ENCODE peak calls at places on chromosome 17, in five cellular contexts. A is adrenal gland, I is psoas muscle, T is heart right ventricle, P is spleen. R is an unnamed sample. For H3K27me3, the result is how much of the 10 kb centered on the place peaks cover.

GRCh38 chr17:44097110-44097810 is 26.2 kb downstream of the HDAC5 start:
- DNase-seq in I (peak), A (no peak), P (no peak), T (peak), R (no peak)

GRCh38 chr17:27327397-27327796 is 33.5 kb downstream of the WSB1 start:
- DNase-seq in A (no peak), P (no peak), I (no peak), T (no peak), R (no peak)

GRCh38 chr17:53472586-53472985 is 350.1 kb upstream of the KIF2B start:
- DNase-seq in T (no peak), I (no peak), A (no peak), P (no peak), R (no peak)

GRCh38 chr17:65886240-65886639 is 305.7 kb downstream of the CEP112 start:
- DNase-seq in T (no peak), I (no peak), A (no peak), P (no peak), R (no peak)

GRCh38 chr17:41329279-41329925 is 13.9 kb upstream of the KRTAP17-1 start:
- DNase-seq in P (no peak), T (peak), I (no peak), A (peak), R (no peak)

GRCh38 chr17:69061901-69062556 is 1.3 kb upstream of the ABCA9 start:
- DNase-seq in T (no peak), I (no peak), P (no peak), A (no peak), R (no peak)

GRCh38 chr17:49871211-49871610 is 23.3 kb upstream of the TAC4 start:
- DNase-seq in A (no peak), T (no peak), P (no peak), I (no peak), R (no peak)

GRCh38 chr17:44110823-44111633 is 12.4 kb downstream of the HDAC5 start:
- DNase-seq in A (peak), P (peak), I (peak), T (peak), R (peak)

GRCh38 chr17:8963665-8964258 is 1.7 kb downstream of the PIK3R5 start:
- DNase-seq in A (no peak), T (no peak), I (no peak), P (no peak), R (no peak)

GRCh38 chr17:29616300-29617048 is 6.2 kb downstream of the CORO6 start:
- DNase-seq in P (no peak), I (no peak), T (no peak), A (no peak), R (peak)

GRCh38 chr17:57284583-57284982 is 28.3 kb downstream of the MSI2 start:
- DNase-seq in P (no peak), T (no peak), I (no peak), A (no peak), R (no peak)

GRCh38 chr17:47844230-47844629 is 3.2 kb upstream of the SCRN2 start:
- DNase-seq in I (no peak), P (no peak), T (no peak), A (peak), R (no peak)

GRCh38 chr17:4497101-4497824 is 1.4 kb upstream of the SPNS2 start:
- DNase-seq in T (no peak), P (no peak), I (peak), A (peak), R (no peak)

GRCh38 chr17:78396436-78397335 is 18.2 kb downstream of the PGS1 start:
- DNase-seq in I (peak), P (no peak), T (peak), A (no peak), R (no peak)

GRCh38 chr17:45768000-45768399 is 16.1 kb upstream of the CRHR1 start:
- DNase-seq in P (no peak), T (no peak), A (no peak), I (peak), R (no peak)

DNA sequence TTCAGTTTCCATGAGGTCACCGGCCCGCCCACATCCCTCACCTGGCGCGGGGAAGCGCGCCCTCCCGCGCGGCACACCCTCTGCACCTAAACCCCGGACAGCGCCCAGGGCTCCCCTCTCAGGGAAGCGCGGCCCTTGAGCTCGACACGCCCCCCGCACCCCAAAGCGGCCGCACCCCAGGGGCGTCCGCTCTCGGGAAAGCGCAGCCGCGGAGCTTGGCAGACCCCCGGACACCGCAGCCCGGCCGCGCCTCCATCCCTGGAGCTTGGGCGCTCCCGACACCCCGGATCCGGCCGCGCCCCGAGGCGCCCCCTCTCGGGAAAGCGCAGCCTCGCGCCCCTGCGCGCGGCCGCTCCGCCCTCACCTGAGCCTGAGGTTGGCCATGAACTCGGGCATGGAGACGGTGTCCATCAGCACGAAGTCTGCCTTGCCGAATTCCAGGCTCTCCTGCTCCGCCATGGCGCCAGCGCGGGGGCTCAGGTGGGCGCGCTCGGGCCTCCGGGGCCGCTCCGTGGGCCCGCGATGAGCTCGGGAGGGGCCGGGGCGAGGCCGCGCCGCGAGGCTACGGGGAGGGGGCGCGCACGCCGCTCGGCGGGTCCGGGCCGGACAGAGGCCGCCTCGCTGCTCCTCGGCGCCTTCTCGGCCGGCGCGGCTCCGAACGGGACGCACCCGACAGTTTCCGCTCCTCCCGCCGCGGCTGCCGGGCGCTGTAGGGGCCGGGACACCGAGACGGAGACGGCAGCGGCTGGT is at the start of gene MYO1D:
- DNase-seq in I (peak), A (peak), P (peak), T (peak), R (peak)
- TF ChIP-seq CTCF in I (no peak), A (no peak), P (no peak), T (peak), R (peak)

GRCh38 chr17:81520021-81520894 is 7.7 kb upstream of the ACTG1 start:
- DNase-seq in T (no peak), A (no peak), I (peak), P (peak), R (no peak)

GRCh38 chr17:81524865-81525159 is 3.4 kb upstream of the FSCN2 start:
- DNase-seq in I (no peak), P (no peak), T (peak), A (no peak), R (no peak)

GRCh38 chr17:81524063-81524864 is 3.9 kb upstream of the FSCN2 start:
- DNase-seq in I (no peak), T (peak), A (no peak), P (no peak), R (no peak)

GRCh38 chr17:81522491-81523125 is 5.6 kb upstream of the FSCN2 start:
- DNase-seq in P (no peak), I (no peak), A (no peak), T (peak), R (no peak)

DNA sequence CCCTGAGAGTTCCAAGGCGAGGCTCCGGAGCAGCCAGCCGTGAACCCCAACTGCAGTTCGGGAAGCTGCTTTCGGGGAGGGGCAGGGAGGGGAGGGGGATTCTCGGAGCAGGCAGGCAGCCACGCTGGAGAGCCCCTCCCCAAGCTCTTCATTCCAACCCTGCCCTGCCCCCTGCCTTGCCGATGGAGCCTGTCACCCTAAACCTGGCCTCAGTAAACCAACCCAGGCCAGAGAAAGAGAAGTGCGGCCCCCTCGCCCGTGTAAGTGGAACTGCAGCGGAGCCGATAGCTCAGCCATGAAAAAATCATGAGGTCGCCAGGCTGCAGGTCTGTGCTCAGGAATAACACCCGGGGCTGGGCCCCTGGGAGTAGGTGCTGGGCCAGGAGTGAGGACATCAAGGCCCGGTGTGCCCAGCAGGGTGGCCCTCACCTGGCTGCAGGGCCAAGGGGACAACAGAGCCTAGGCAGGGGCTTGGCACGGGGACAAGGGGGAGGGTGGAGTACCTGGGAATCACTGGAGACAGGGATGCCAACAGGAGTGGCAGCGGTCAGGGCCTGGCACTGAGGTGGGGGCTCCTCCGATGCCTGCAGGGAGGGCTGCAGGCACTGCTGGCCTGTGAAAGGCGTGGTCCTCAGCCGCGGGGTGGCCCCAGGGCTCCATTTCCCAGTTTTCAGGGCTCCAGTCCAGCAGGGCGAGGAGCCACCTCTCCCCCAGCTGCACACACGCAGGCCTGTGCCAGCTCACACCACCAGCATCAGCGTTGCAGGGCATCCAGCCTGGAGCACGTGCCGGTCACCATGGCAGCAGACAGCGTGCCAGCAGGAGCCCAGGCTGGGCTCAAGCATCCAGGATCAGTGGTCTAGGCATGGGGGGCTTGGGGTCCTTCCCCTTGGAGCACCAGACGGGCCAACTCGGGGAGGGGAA is 4.8 kb upstream of the FSCN2 start:
- DNase-seq in T (peak), P (no peak), A (no peak), I (no peak), R (peak)
- H3K27me3 ChIP-seq in T (half or more), P (under half), A (under half), I (under half), R (under half)

GRCh38 chr17:60301644-60302043 is 90.3 kb downstream of the USP32 start:
- DNase-seq in I (no peak), T (no peak), A (no peak), P (no peak), R (no peak)
- H3K27ac ChIP-seq in I (no peak), T (no peak), A (no peak), P (no peak), R (no peak)

DNA sequence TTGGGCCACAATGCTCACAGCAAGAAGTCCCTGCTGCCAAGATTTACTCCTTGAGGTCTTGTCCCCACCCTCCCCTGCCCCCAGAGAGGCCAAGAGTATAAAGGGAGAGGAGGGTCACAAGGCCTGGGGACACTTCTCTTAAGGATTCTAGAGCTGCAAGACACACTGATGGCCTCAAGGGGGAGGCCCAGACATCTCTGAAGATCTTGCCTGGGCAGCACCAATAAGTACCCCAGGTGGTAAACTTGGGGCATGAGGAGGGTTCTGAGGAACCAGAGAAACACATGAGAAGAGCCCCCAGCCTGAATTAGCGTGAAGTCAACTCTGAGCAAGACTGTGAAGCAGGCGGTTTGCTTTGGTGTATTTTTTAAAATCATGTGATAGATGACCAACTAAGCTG is 26.8 kb upstream of the MTMR4 start:
- DNase-seq in P (no peak), T (no peak), A (no peak), I (no peak), R (no peak)
- TF ChIP-seq CTCF in P (no peak), T (peak), A (no peak), I (no peak), R (no peak)

GRCh38 chr17:51238253-51238887 is 21.5 kb downstream of the MBTD1 start:
- DNase-seq in T (no peak), I (no peak), P (no peak), A (no peak), R (no peak)
- H3K27me3 ChIP-seq in T (under half), I (under half), P (under half), A (under half), R (under half)

DNA sequence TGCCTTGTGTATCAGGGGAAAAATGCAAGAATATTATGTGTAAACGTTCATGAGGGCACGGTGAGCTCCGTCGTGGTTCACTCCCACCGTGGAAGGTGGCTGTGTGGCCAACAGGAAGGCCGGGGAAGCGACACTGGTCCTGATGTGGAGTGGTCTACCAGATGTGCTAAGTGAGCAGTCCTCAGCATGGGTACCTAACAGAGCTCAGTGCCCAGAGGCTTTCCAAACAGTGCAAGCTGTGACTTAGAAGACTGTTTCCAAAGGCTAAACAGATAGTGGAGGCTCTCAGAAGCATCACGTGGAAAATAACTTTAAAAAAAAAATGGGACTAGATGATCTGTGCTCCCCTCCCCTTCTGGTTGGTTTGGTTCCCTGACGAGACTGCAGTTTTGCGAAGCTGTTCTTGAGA is 199.3 kb upstream of the CHMP6 start:
- DNase-seq in A (no peak), I (peak), T (no peak), P (no peak), R (no peak)
- H3K27ac ChIP-seq in A (peak), I (peak), T (no peak), P (no peak), R (peak)

DNA sequence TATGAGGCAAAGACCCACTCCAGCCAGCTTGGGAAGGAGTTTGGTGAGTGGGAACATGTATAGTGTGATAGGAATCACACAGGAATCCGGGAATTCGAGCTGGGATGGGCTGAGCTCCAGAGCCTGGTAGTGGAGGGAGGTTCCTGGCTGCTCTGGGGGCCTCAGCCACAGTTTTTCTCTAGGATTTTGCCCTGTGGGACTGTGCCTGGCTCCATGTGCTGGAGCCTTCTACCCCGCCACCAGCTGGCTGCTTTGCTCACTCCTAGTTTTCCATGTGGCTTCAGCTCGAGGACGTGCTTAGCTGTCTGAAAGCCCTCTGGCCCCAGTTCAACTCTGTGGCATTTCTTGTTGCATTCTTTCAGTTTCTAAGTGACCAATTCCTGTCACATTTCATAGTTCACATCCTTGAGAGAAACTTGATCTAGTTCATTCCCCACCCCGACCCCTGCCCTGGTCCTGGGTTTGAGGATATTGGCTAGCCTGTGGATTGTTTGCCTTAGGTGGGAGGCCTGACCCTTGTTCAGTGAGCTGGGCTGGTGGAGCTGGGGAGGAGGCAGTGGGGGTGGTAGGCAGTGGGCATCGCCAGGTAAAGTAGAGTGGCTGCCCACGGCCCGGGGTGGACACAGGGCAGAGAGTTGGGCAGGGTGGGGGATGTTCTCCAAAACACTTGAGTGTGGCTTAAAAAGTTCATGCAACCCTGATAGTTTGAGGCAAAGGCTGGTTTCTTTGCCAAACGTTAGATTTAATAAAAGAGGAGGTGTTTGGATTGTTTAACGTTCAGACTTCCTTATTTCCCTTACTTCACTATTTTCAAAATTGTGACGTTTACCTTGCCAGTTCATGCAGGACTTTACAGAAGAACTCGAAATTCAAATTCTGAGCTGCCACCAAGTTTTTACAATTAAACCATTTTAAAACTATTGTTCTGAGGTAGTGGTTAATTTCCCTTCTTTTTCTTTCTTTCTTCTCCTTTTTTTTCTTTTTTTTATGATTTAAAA is 5.2 kb downstream of the SEC14L1 start:
- DNase-seq in I (peak), A (peak), T (peak), P (peak), R (peak)
- TF ChIP-seq CTCF in I (peak), A (peak), T (peak), P (no peak), R (peak)

R was measured in tibial artery.